ENCODE peak calls at places on chromosomes 11 and 22, in five cellular contexts. C, K, M, V and Z are unnamed samples.

GRCh38 chr22:49261616-49262015 is 566.1 kb downstream of the BRD1 start:
- DNase-seq in C (no peak), K (no peak), M (no peak), V (no peak), Z (no peak)

GRCh38 chr22:48800886-48801607 is 1026.6 kb downstream of the BRD1 start:
- DNase-seq in C (no peak), K (no peak), M (no peak), V (no peak), Z (no peak)

GRCh38 chr11:12272821-12273617 is 104.4 kb upstream of the PARVA start:
- DNase-seq in C (peak; percentile 54), K (no peak), M (no peak), V (no peak), Z (no peak)

GRCh38 chr11:93526058-93526633 is 17.0 kb downstream of the SMCO4 start:
- DNase-seq in C (no peak), K (no peak), M (no peak), V (no peak), Z (no peak)

GRCh38 chr22:39724390-39724789 is 153.8 kb downstream of the CACNA1I start:
- DNase-seq in C (no peak), K (peak; percentile 13), M (no peak), V (no peak), Z (no peak)

GRCh38 chr22:30079952-30080533 is at the start of gene HORMAD2:
- DNase-seq in C (peak; percentile 64), K (no peak), M (peak; percentile 22), V (no peak), Z (peak; percentile 38)

GRCh38 chr11:6438979-6439571 is 1.7 kb downstream of the HPX start:
- DNase-seq in C (peak; percentile 40), K (peak; percentile 68), M (no peak), V (peak; percentile 52), Z (no peak)

GRCh38 chr11:10319691-10320090 is 14.8 kb downstream of the ADM start:
- DNase-seq in C (no peak), K (no peak), M (no peak), V (no peak), Z (no peak)

GRCh38 chr11:93494341-93494740 is 48.9 kb downstream of the SMCO4 start:
- DNase-seq in C (peak; percentile 95), K (no peak), M (no peak), V (no peak), Z (no peak)

GRCh38 chr11:6876914-6877313 is 489 bp downstream of the OR10A4 start:
- DNase-seq in C (no peak), K (no peak), M (no peak), V (no peak), Z (no peak)

GRCh38 chr22:42920101-42920820 is 63.2 kb upstream of the ARFGAP3 start:
- DNase-seq in C (no peak), K (peak; percentile 35), M (no peak), V (no peak), Z (no peak)

GRCh38 chr11:122700676-122701075 is 45.2 kb downstream of the UBASH3B start:
- DNase-seq in C (no peak), K (no peak), M (no peak), V (no peak), Z (no peak)

GRCh38 chr11:11657101-11657935 is 35.5 kb upstream of the GALNT18 start:
- DNase-seq in C (no peak), K (no peak), M (no peak), V (no peak), Z (no peak)

GRCh38 chr11:2885017-2885675 is 429 bp downstream of the CDKN1C start:
- DNase-seq in C (peak; percentile 42), K (peak; percentile 64), M (peak; percentile 65), V (no peak), Z (peak; percentile 69)

GRCh38 chr11:19084661-19085315 is 24.3 kb upstream of the MRGPRX2 start:
- DNase-seq in C (no peak), K (no peak), M (no peak), V (no peak), Z (no peak)

GRCh38 chr11:67113231-67113721 is 5.8 kb upstream of the KDM2A start:
- DNase-seq in C (no peak), K (no peak), M (peak; percentile 48), V (no peak), Z (peak; percentile 56)

GRCh38 chr22:30290679-30291333 is 1.5 kb upstream of the CASTOR1 start:
- DNase-seq in C (peak; percentile 70), K (no peak), M (no peak), V (peak; percentile 89), Z (no peak)

GRCh38 chr22:31244044-31244942 is 32.2 kb downstream of the LIMK2 start:
- DNase-seq in C (peak; percentile 93), K (peak; percentile 63), M (no peak), V (no peak), Z (no peak)

GRCh38 chr11:120952503-120953229 is 71.2 kb upstream of the TBCEL start:
- DNase-seq in C (peak; percentile 67), K (peak; percentile 74), M (peak; percentile 62), V (peak; percentile 65), Z (peak; percentile 82)

GRCh38 chr11:120954381-120954780 is 69.5 kb upstream of the TBCEL start:
- DNase-seq in C (no peak), K (no peak), M (no peak), V (no peak), Z (no peak)

GRCh38 chr11:120953230-120953558 is 70.7 kb upstream of the TBCEL start:
- DNase-seq in C (no peak), K (no peak), M (no peak), V (no peak), Z (no peak)

GRCh38 chr11:120945042-120945441 is 78.9 kb upstream of the TBCEL start:
- DNase-seq in C (no peak), K (no peak), M (no peak), V (no peak), Z (no peak)

GRCh38 chr11:120950880-120951279 is 73.0 kb upstream of the TBCEL start:
- DNase-seq in C (no peak), K (no peak), M (no peak), V (no peak), Z (no peak)
- TF ChIP-seq CTCF in C (no peak), K (no peak), M (no peak), V (no peak), Z (no peak)

GRCh38 chr11:27723685-27724084 is 23.4 kb upstream of the BDNF start:
- DNase-seq in C (no peak), K (no peak), M (no peak), V (no peak), Z (no peak)
- TF ChIP-seq CTCF in C (peak; percentile 35), K (peak; percentile 14), M (no peak), V (no peak), Z (no peak)

DNA sequence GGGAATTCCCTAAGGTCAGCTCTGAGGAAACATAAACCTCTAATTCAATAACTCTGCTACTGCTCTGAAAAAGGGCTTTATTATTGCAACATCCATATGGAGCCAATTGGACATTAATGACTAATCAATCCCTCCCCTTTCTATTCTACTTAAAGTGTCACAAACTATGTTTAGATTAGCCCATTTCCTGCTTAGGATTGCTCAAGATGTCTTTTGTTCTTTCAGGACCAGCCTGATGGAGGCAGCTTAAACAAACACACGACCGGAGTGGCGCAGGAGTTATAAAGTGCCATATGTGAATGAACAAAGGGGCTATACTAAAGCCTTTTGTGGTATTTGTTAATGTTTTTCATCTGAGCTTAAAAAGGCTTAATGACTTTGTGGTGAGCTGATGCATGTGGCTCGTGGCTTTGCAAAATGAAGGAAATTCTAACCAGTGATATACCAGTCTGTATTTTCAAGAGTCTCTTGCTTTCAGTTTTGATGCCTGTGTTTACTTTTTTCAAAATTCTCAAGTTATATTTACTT is 354.4 kb downstream of the SOX6 start:
- DNase-seq in C (peak; percentile 96), K (peak; percentile 73), M (no peak), V (peak; percentile 7), Z (no peak)
- TF ChIP-seq CTCF in C (no peak), K (no peak), M (no peak), V (no peak), Z (no peak)

GRCh38 chr11:131025020-131025419 is 108.7 kb upstream of the SNX19 start:
- DNase-seq in C (peak; percentile 58), K (peak; percentile 11), M (no peak), V (no peak), Z (no peak)
- TF ChIP-seq CTCF in C (peak; percentile 78), K (peak; percentile 28), M (no peak), V (peak; percentile 54), Z (peak; percentile 33)